ENCODE peak calls at places on chromosomes 7 and 10, in nine cellular contexts. K is right cardiac atrium, I is SJSA1, L is PC-3, A is hepatocyte, Z is thoracic aorta, J is cardiac muscle cell, W is adrenal gland, P is psoas muscle. C is an unnamed sample. For H3K4me1 and H3K9me3, the result is how much of the 10 kb centered on the place peaks cover.

GRCh38 chr7:150388709-150389531 is 9.8 kb downstream of the ZNF775 start:
- DNase-seq in K (peak), I (no peak), L (no peak), A (peak), Z (no peak), J (peak), W (peak), P (peak), C (no peak)

GRCh38 chr7:130374507-130374906 is 5.8 kb upstream of the CPA1 start:
- DNase-seq in K (no peak), I (no peak), L (no peak), A (no peak), Z (no peak), J (no peak), W (no peak), P (no peak), C (no peak)

GRCh38 chr7:31121641-31122040 is 69.5 kb downstream of the ADCYAP1R1 start:
- DNase-seq in K (no peak), I (no peak), L (no peak), A (no peak), Z (no peak), J (no peak), W (no peak), P (no peak), C (no peak)

GRCh38 chr7:106284516-106285050 is at the start of gene NAMPT:
- DNase-seq in K (peak), I (no peak), L (peak), A (peak), Z (peak), J (peak), W (peak), P (no peak), C (peak)

GRCh38 chr10:45443101-45444009 is 69.3 kb downstream of the ALOX5 start:
- DNase-seq in K (no peak), I (no peak), L (no peak), A (no peak), Z (no peak), J (no peak), W (no peak), P (no peak), C (no peak)

GRCh38 chr7:22229148-22229547 is 127.8 kb downstream of the RAPGEF5 start:
- DNase-seq in K (no peak), I (no peak), L (no peak), A (no peak), Z (no peak), J (no peak), W (no peak), P (no peak), C (no peak)

GRCh38 chr7:157497744-157498541 is 161.1 kb downstream of the DNAJB6 start:
- DNase-seq in K (no peak), I (no peak), L (no peak), A (no peak), Z (no peak), J (no peak), W (no peak), P (peak), C (no peak)

GRCh38 chr10:21260060-21260792 is 265.3 kb downstream of the SKIDA1 start:
- DNase-seq in K (peak), I (no peak), L (no peak), A (no peak), Z (no peak), J (no peak), W (no peak), P (peak), C (no peak)

GRCh38 chr7:114889646-114890285 is 32.1 kb upstream of the MDFIC start:
- DNase-seq in K (no peak), I (peak), L (peak), A (peak), Z (no peak), J (no peak), W (peak), P (no peak), C (peak)

GRCh38 chr7:137771273-137771672 is 75.5 kb downstream of the DGKI start:
- DNase-seq in K (no peak), I (no peak), L (no peak), A (no peak), Z (no peak), J (no peak), W (no peak), P (no peak), C (peak)

GRCh38 chr7:69651101-69651590 is 52.9 kb downstream of the AUTS2 start:
- DNase-seq in K (no peak), I (no peak), L (no peak), A (no peak), Z (no peak), J (no peak), W (no peak), P (no peak), C (no peak)

GRCh38 chr7:19294629-19295028 is 149.4 kb upstream of the FERD3L start:
- DNase-seq in K (no peak), I (no peak), L (peak), A (peak), Z (no peak), J (no peak), W (no peak), P (no peak), C (peak)

GRCh38 chr10:77776487-77776886 is 138.9 kb upstream of the KCNMA1 start:
- DNase-seq in K (no peak), I (no peak), L (no peak), A (no peak), Z (no peak), J (no peak), W (no peak), P (no peak), C (no peak)

GRCh38 chr10:22655312-22655973 is 58.9 kb downstream of the PIP4K2A start:
- DNase-seq in K (no peak), I (peak), L (peak), A (peak), Z (no peak), J (no peak), W (no peak), P (no peak), C (no peak)

GRCh38 chr7:127962589-127963361 is 68.5 kb downstream of the LRRC4 start:
- DNase-seq in K (no peak), I (no peak), L (no peak), A (no peak), Z (no peak), J (no peak), W (no peak), P (no peak), C (no peak)

GRCh38 chr7:30727061-30727945 is 24.6 kb upstream of the INMT start:
- DNase-seq in K (no peak), I (no peak), L (peak), A (no peak), Z (no peak), J (no peak), W (no peak), P (no peak), C (peak)

GRCh38 chr10:44195120-44196007 is 189.5 kb downstream of the CXCL12 start:
- DNase-seq in K (peak), I (peak), L (peak), A (peak), Z (peak), J (peak), W (peak), P (peak), C (peak)

GRCh38 chr7:141563956-141564623 is 12.9 kb downstream of the AGK start:
- DNase-seq in K (no peak), I (no peak), L (peak), A (no peak), Z (no peak), J (no peak), W (no peak), P (no peak), C (no peak)

GRCh38 chr7:112868609-112869008 is 78.4 kb upstream of the TMEM168 start:
- DNase-seq in K (no peak), I (no peak), L (no peak), A (no peak), Z (no peak), J (no peak), W (no peak), P (no peak), C (no peak)

GRCh38 chr10:110034596-110034995 is 26.8 kb downstream of the ADD3 start:
- DNase-seq in K (no peak), I (peak), L (peak), A (no peak), Z (no peak), J (no peak), W (no peak), P (no peak), C (no peak)

GRCh38 chr10:88278912-88279311 is 304.2 kb downstream of the RNLS start:
- DNase-seq in K (no peak), I (no peak), L (no peak), A (no peak), Z (no peak), J (no peak), W (no peak), P (no peak), C (no peak)

GRCh38 chr10:69802424-69803161 is 887 bp downstream of the COL13A1 start:
- DNase-seq in K (peak), I (peak), L (peak), A (peak), Z (no peak), J (peak), W (no peak), P (peak), C (peak)

GRCh38 chr7:158112571-158113320 is 474.9 kb downstream of the PTPRN2 start:
- DNase-seq in K (no peak), I (no peak), L (no peak), A (no peak), Z (no peak), J (no peak), W (no peak), P (no peak), C (no peak)

GRCh38 chr7:151051108-151051507 is 2.8 kb downstream of the ASIC3 start:
- DNase-seq in K (peak), I (peak), L (no peak), A (peak), Z (no peak), J (peak), W (peak), P (peak), C (peak)

GRCh38 chr7:73669316-73669715 is 1.7 kb downstream of the VPS37D start:
- DNase-seq in K (no peak), I (no peak), L (no peak), A (no peak), Z (no peak), J (no peak), W (no peak), P (peak), C (no peak)

GRCh38 chr10:69443354-69443753 is 7.9 kb upstream of the TSPAN15 start:
- DNase-seq in K (no peak), I (no peak), L (no peak), A (no peak), Z (no peak), J (no peak), W (no peak), P (no peak), C (no peak)

GRCh38 chr7:23712368-23713284 is 2.6 kb downstream of the STK31 start:
- DNase-seq in K (no peak), I (peak), L (peak), A (peak), Z (no peak), J (peak), W (no peak), P (no peak), C (peak)

GRCh38 chr7:134823400-134823799 is 44.0 kb downstream of the CALD1 start:
- DNase-seq in K (no peak), I (peak), L (no peak), A (no peak), Z (no peak), J (no peak), W (no peak), P (no peak), C (peak)

GRCh38 chr10:3805227-3805790 is 20.3 kb upstream of the KLF6 start:
- DNase-seq in K (no peak), I (peak), L (peak), A (no peak), Z (peak), J (no peak), W (peak), P (peak), C (peak)

GRCh38 chr10:76583711-76584161 is 1053.9 kb downstream of the KCNMA1 start:
- DNase-seq in K (no peak), I (peak), L (peak), A (peak), Z (no peak), J (peak), W (no peak), P (no peak), C (peak)

GRCh38 chr7:96388166-96388565 is 66.3 kb upstream of the SLC25A13 start:
- DNase-seq in K (no peak), I (no peak), L (peak), A (no peak), Z (no peak), J (no peak), W (no peak), P (no peak), C (peak)

GRCh38 chr7:73851410-73852338 is 9.3 kb upstream of the TMEM270 start:
- DNase-seq in K (no peak), I (peak), L (peak), A (peak), Z (no peak), J (no peak), W (peak), P (no peak), C (peak)

GRCh38 chr7:151008511-151009323 is 15.6 kb downstream of the ATG9B start:
- DNase-seq in K (peak), I (peak), L (no peak), A (peak), Z (no peak), J (no peak), W (peak), P (peak), C (peak)

GRCh38 chr10:43471929-43472720 is 35.2 kb downstream of the ZNF487 start:
- DNase-seq in K (no peak), I (no peak), L (no peak), A (no peak), Z (no peak), J (no peak), W (no peak), P (no peak), C (peak)

DNA sequence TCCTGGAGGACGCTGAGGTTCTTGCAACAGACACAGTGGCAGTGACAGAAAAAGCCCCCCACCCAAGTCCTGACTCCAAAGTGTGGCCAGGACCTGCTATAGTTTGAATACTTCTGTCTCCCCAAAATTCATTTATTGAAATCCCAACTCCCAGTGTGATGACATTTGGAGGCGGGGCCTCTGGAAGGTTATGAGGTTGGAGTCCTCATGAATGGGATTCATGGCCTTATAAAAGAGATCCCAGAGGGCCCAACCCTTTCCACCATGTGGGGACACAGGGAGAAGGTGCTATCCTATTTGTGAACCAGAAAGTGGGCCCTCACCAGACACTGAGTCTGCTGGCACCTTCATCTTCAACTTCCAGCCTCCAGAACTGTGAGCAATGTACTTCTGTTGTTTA is 18.3 kb downstream of the ANXA11 start:
- DNase-seq in K (no peak), I (no peak), L (no peak), A (no peak), Z (no peak), J (no peak), W (no peak), P (no peak), C (no peak)
- H3K4me1 ChIP-seq in K (half or more), I (under half), L (under half), A (under half), Z (half or more), J (under half), W (under half), P (half or more), C (half or more)

GRCh38 chr10:101839002-101839401 is 4.6 kb downstream of the KCNIP2 start:
- DNase-seq in K (no peak), I (no peak), L (no peak), A (no peak), Z (no peak), J (no peak), W (no peak), P (no peak), C (no peak)
- H3K4me3 ChIP-seq in K (no peak), I (no peak), L (no peak), A (no peak), Z (no peak), J (no peak), W (no peak), P (no peak), C (no peak)

DNA sequence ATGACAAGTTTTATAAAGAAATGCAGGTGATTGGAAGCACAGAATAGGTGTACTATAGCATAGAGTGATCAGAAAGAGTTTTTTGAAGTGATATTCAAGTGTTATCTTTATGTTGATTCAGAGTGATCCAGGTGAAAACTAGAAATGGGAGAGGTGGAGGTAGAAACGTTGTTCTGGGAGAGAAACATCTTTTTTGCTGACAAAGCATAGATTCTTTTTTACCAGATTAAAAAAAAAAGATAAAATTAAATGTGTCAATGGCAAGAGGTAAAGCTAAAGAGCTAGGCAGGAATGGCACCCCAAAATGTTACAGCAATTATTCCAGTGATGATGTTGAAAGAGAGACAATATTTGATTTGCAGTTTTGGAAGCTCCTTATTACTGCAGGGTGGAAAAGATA is 12.6 kb upstream of the VSTM2A start:
- DNase-seq in K (no peak), I (no peak), L (no peak), A (no peak), Z (no peak), J (no peak), W (no peak), P (no peak), C (no peak)
- H3K9me3 ChIP-seq in K (under half), I (under half), L (under half), A (under half), Z (under half), J (under half), W (under half), P (under half), C (under half)

DNA sequence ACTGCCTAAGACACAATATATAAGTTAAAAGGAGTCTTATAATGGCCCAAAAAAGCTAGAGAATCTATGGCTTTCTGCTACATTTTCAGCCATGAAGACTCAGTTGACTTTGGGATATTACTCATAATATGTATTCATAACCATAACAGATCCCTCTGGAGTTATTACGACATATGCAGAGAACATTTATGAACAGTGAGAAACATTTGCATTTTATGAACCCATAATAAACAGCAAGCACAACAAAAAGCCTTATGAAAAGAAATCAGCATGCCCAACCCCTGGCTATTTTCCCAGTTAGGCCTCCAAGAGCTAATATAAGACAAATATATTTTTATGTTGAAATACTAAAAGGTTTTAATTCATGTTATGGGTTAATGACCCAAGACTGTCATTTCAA is 52.4 kb downstream of the ARMH3 start:
- DNase-seq in K (no peak), I (no peak), L (no peak), A (no peak), Z (no peak), J (no peak), W (no peak), P (no peak), C (peak)
- H3K4me1 ChIP-seq in K (under half), I (under half), L (under half), A (under half), Z (under half), J (under half), W (under half), P (under half), C (under half)

DNA sequence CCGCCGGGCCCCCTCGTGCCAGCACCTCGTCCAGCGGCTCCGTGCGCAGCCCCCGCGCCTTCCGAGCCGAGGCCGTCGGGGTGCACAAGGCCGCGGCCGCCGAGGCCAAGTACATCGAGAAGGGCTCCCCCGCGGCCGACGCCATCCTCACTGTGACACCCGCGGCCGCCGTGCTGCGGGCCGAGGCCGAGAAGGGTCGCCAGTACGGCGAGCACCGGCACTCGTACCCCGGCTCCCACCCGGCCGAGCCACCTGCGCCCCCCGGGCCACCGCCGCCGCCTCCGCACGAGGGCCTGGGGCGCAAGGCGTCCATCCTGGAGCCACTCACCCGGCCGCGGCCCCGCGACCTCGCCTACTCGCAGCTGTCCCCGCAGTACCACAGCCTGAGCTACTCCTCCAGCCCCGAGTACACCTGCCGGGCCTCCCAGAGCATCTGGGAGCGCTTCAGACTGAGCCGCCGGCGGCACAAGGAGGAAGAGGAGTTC is 76.5 kb downstream of the ELFN1 start:
- DNase-seq in K (no peak), I (no peak), L (no peak), A (no peak), Z (no peak), J (no peak), W (no peak), P (no peak), C (no peak)
- H3K4me3 ChIP-seq in K (no peak), I (no peak), L (no peak), A (no peak), Z (no peak), J (no peak), W (no peak), P (no peak), C (no peak)

DNA sequence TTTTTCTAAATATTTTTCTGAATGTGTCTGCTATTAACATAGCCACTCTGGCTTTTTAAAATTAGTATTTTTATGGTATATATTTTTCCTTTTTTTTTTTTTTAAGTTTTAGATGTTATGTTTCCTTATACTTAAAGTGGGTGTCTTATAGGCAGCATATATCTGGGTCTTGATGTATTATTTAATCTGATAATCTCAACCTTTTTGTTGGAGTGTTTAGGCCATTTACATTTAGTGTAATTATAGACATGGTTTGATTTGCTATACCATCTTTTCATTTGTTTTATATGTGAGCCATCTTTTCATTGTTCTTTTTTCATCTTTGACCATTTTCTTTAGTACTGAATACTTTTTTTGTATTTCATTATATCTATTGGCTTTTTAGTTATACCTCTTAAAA is 45.0 kb downstream of the TRUB1 start:
- DNase-seq in K (no peak), I (no peak), L (no peak), A (no peak), Z (no peak), J (no peak), W (no peak), P (no peak), C (no peak)
- H3K9me3 ChIP-seq in K (under half), I (under half), L (under half), A (under half), Z (under half), J (under half), W (under half), P (under half), C (half or more)

DNA sequence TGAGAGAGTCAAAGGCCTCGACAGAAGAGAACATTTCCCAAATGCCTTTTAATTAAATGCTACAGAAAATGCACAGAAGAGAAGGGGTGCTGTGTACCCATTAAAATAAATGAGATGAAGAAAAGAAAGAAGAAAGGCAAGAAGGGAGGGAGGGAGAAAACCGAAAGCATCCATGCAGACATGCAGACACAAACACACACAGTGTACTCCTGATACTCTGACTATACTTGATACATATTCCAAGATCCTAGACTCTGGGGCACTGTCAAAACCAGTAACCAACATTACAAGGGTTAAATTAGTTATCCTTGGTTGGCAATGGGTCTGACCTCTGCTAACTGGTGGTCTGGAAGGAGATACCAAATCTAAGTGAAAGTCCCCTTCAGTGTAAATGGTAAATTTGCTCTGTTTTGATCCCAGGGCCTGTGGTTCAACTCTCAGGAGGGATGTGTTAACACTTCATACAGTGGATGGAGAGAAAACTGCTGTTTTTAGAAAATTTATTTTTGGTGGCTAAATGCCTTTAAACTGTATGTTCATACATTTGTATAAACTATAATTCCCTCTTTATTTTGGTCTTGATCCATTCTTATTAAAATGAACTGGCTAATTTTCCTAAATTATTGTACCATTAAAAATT is 241.3 kb downstream of the GLI3 start:
- DNase-seq in K (no peak), I (no peak), L (no peak), A (no peak), Z (no peak), J (no peak), W (no peak), P (no peak), C (no peak)
- H3K4me1 ChIP-seq in K (under half), I (half or more), L (half or more), A (under half), Z (under half), J (under half), W (under half), P (under half), C (half or more)

C was measured in adipocyte.